ENCODE peak calls at places on chromosomes 13 and 19, in nine cellular contexts. I, F, R, A, Q, T, D, U and M are unnamed samples.

GRCh38 chr19:34319230-34319585 is 45.8 kb upstream of the GPI start:
- DNase-seq in Q (no peak), D (no peak), R (no peak), U (no peak), F (no peak), A (no peak), T (no peak), I (no peak), M (no peak)

GRCh38 chr19:4452230-4452990 is 5.2 kb downstream of the UBXN6 start:
- DNase-seq in A (no peak), F (no peak), I (no peak), U (no peak), T (no peak), R (no peak), Q (no peak), D (no peak), M (no peak)

GRCh38 chr13:101757446-101758039 is 305.1 kb downstream of the ITGBL1 start:
- DNase-seq in D (no peak), F (peak; percentile 55), U (no peak), I (no peak), A (no peak), T (no peak), R (no peak), Q (no peak), M (no peak)

GRCh38 chr19:19402656-19403372 is 2.7 kb upstream of the GATAD2A start:
- DNase-seq in F (no peak), U (no peak), D (no peak), T (no peak), A (no peak), I (no peak), R (no peak), Q (no peak), M (no peak)

GRCh38 chr19:42596391-42597071 is 1.8 kb upstream of the CEACAM8 start:
- DNase-seq in D (peak; percentile 11), R (peak; percentile 59), U (peak; percentile 66), T (peak; percentile 43), F (peak; percentile 60), I (no peak), A (no peak), Q (no peak), M (peak; percentile 85)

GRCh38 chr19:17555929-17556813 is 722 bp downstream of the COLGALT1 start:
- DNase-seq in U (peak; percentile 82), D (no peak), Q (peak; percentile 69), A (peak; percentile 70), R (peak; percentile 88), I (no peak), T (peak; percentile 62), F (peak; percentile 81), M (peak; percentile 92)

GRCh38 chr19:10568444-10568825 is 344 bp downstream of the CDKN2D start:
- DNase-seq in I (no peak), Q (no peak), T (peak; percentile 64), A (no peak), U (no peak), D (no peak), F (peak; percentile 75), R (peak; percentile 73), M (no peak)

GRCh38 chr13:36445278-36445677 is 13.0 kb downstream of the CCNA1 start:
- DNase-seq in T (no peak), I (no peak), F (no peak), U (no peak), A (no peak), Q (no peak), R (no peak), D (no peak), M (no peak)

GRCh38 chr13:49308977-49309408 is 61.3 kb downstream of the CDADC1 start:
- DNase-seq in Q (peak; percentile 69), I (no peak), A (no peak), T (peak; percentile 77), R (no peak), U (no peak), D (no peak), F (no peak), M (no peak)

GRCh38 chr19:4016486-4016885 is 8.9 kb downstream of the PIAS4 start:
- DNase-seq in A (no peak), F (no peak), Q (no peak), D (no peak), I (no peak), U (no peak), T (no peak), R (no peak), M (no peak)

GRCh38 chr19:38093587-38093986 is 130.4 kb downstream of the DPF1 start:
- DNase-seq in U (peak; percentile 54), T (no peak), F (no peak), A (peak; percentile 58), Q (no peak), D (no peak), I (no peak), R (no peak), M (no peak)

GRCh38 chr19:1128111-1128510 is 24.3 kb downstream of the GPX4 start:
- DNase-seq in U (no peak), A (no peak), D (no peak), I (no peak), R (no peak), T (no peak), Q (no peak), F (no peak), M (no peak)

GRCh38 chr19:11767633-11768133 is 883 bp downstream of the ZNF441 start:
- DNase-seq in A (peak; percentile 17), I (no peak), U (peak; percentile 68), F (peak; percentile 19), R (peak; percentile 72), T (peak; percentile 65), Q (peak; percentile 44), D (no peak), M (peak; percentile 85)

GRCh38 chr13:22194106-22194810 is 523.4 kb downstream of the FGF9 start:
- DNase-seq in I (no peak), Q (no peak), D (no peak), U (no peak), F (no peak), A (no peak), T (no peak), R (no peak), M (no peak)

GRCh38 chr13:39501711-39502324 is 101.2 kb downstream of the LHFPL6 start:
- DNase-seq in A (peak; percentile 54), Q (no peak), R (no peak), U (no peak), I (no peak), T (no peak), F (no peak), D (no peak), M (peak; percentile 61)

GRCh38 chr13:39892731-39893293 is 237.3 kb downstream of the COG6 start:
- DNase-seq in I (no peak), U (no peak), Q (no peak), R (no peak), A (peak; percentile 33), D (no peak), T (no peak), F (no peak), M (no peak)

GRCh38 chr19:46579286-46579944 is 21.7 kb upstream of the CALM3 start:
- DNase-seq in Q (no peak), I (no peak), R (no peak), U (peak; percentile 50), D (no peak), A (no peak), T (no peak), F (peak; percentile 88), M (no peak)
- TF ChIP-seq CTCF in Q (no peak), I (peak; percentile 15), R (peak; percentile 39), U (peak; percentile 28), D (peak; percentile 37), A (peak; percentile 35), T (no peak), F (peak; percentile 88), M (no peak)

GRCh38 chr13:29740961-29741360 is 109.5 kb downstream of the UBL3 start:
- DNase-seq in A (no peak), R (no peak), F (no peak), D (no peak), T (no peak), Q (no peak), I (no peak), U (no peak), M (no peak)
- H3K4me3 ChIP-seq in A (no peak overlapping the region), R (no peak overlapping the region), F (no peak overlapping the region), D (no peak overlapping the region), T (no peak overlapping the region), Q (no peak overlapping the region), I (no peak overlapping the region), U (no peak overlapping the region), M (no peak overlapping the region)

GRCh38 chr13:88887045-88887662 is 1216.0 kb downstream of the SLITRK5 start:
- DNase-seq in I (no peak), R (no peak), A (no peak), D (no peak), U (no peak), F (peak; percentile 16), T (no peak), Q (no peak), M (peak; percentile 33)
- TF ChIP-seq CTCF in I (no peak), R (no peak), A (no peak), D (no peak), U (no peak), F (peak; percentile 63), T (no peak), Q (no peak), M (no peak)

GRCh38 chr13:41133951-41134350 is 1.3 kb upstream of the KBTBD6 start:
- DNase-seq in Q (no peak), U (no peak), R (no peak), A (no peak), D (no peak), F (no peak), I (no peak), T (no peak), M (no peak)

GRCh38 chr13:41127746-41128145 is 4.9 kb downstream of the KBTBD6 start:
- DNase-seq in D (no peak), U (no peak), R (no peak), F (no peak), T (no peak), A (no peak), Q (no peak), I (no peak), M (no peak)

GRCh38 chr13:41132512-41133152 is at the start of gene KBTBD6:
- DNase-seq in R (peak; percentile 98), U (peak; percentile 98), F (peak; percentile 99), Q (peak; percentile 93), A (peak; percentile 96), T (peak; percentile 96), D (peak; percentile 94), I (peak; percentile 87), M (peak; percentile 99)

GRCh38 chr13:41130356-41130755 is 2.2 kb downstream of the KBTBD6 start:
- DNase-seq in I (no peak), F (no peak), D (no peak), T (no peak), R (no peak), U (no peak), Q (no peak), A (no peak), M (no peak)
- H3K4me3 ChIP-seq in I (no peak overlapping the region), F (peak overlapping the region; percentile 43), D (peak overlapping the region; percentile 46), T (no peak overlapping the region), R (no peak overlapping the region), U (no peak overlapping the region), Q (no peak overlapping the region), A (peak overlapping the region; percentile 87), M (no peak overlapping the region)

DNA sequence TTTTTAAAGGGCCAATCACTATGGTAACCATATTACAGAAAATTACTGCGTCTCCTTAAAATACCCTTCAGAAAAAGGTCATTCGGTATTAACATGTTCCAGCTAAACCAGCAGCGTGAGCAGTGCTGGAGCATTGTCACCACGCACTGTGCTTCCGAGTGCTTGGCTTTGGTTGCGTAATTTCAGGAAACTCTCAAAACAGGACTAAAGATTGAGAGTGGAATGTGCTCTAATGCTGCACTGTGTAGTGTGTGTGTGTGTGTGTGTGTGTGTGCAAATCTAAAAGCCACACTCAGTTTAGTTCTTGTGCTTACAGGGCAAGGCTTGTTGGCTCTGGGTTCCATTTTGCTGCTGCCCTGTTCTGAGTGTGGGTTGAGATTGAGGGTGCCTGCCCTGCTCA is 50.8 kb downstream of the TEX29 start:
- DNase-seq in F (no peak), Q (no peak), T (no peak), A (no peak), U (no peak), I (no peak), D (no peak), R (no peak), M (no peak)
- TF ChIP-seq CTCF in F (no peak), Q (no peak), T (no peak), A (no peak), U (no peak), I (no peak), D (no peak), R (no peak), M (no peak)